ENCODE peak calls at places on chromosomes 13 and 19, in nine cellular contexts. One of them, this sample, is unnamed. For H3K9me3 and H3K27me3, the result is how much of the 10 kb centered on the place peaks cover.

GRCh38 chr19:48506138-48506733 is 5.4 kb downstream of the LMTK3 start:
- DNase-seq in IMR-90: peak
- DNase-seq in tibial artery: peak
- DNase-seq in neuronal stem cell: no peak
- DNase-seq in BE2C: no peak
- DNase-seq in HAP-1: no peak
- DNase-seq in psoas muscle: no peak
- DNase-seq in AG04450: no peak
- DNase-seq in RWPE2: no peak
- DNase-seq in this sample: no peak

GRCh38 chr13:87953381-87953780 is 282.2 kb downstream of the SLITRK5 start:
- DNase-seq in IMR-90: no peak
- DNase-seq in tibial artery: no peak
- DNase-seq in neuronal stem cell: no peak
- DNase-seq in BE2C: no peak
- DNase-seq in HAP-1: no peak
- DNase-seq in psoas muscle: no peak
- DNase-seq in AG04450: no peak
- DNase-seq in RWPE2: no peak
- DNase-seq in this sample: no peak

GRCh38 chr13:51844862-51845573 is at the start of gene TMEM272:
- DNase-seq in IMR-90: peak
- DNase-seq in tibial artery: no peak
- DNase-seq in neuronal stem cell: peak
- DNase-seq in BE2C: peak
- DNase-seq in HAP-1: peak
- DNase-seq in psoas muscle: peak
- DNase-seq in AG04450: no peak
- DNase-seq in RWPE2: no peak
- DNase-seq in this sample: no peak

GRCh38 chr13:44713793-44714469 is 137.8 kb upstream of the TSC22D1 start:
- DNase-seq in IMR-90: peak
- DNase-seq in tibial artery: no peak
- DNase-seq in neuronal stem cell: no peak
- DNase-seq in BE2C: no peak
- DNase-seq in HAP-1: no peak
- DNase-seq in psoas muscle: peak
- DNase-seq in AG04450: peak
- DNase-seq in RWPE2: peak
- DNase-seq in this sample: peak

GRCh38 chr13:27791901-27792392 is 336 bp upstream of the GSX1 start:
- DNase-seq in IMR-90: no peak
- DNase-seq in tibial artery: no peak
- DNase-seq in neuronal stem cell: no peak
- DNase-seq in BE2C: no peak
- DNase-seq in HAP-1: no peak
- DNase-seq in psoas muscle: no peak
- DNase-seq in AG04450: no peak
- DNase-seq in RWPE2: no peak
- DNase-seq in this sample: no peak

GRCh38 chr19:10828981-10829821 is 6.8 kb downstream of the TMED1 start:
- DNase-seq in IMR-90: no peak
- DNase-seq in tibial artery: no peak
- DNase-seq in neuronal stem cell: no peak
- DNase-seq in BE2C: no peak
- DNase-seq in HAP-1: no peak
- DNase-seq in psoas muscle: no peak
- DNase-seq in AG04450: no peak
- DNase-seq in RWPE2: no peak
- DNase-seq in this sample: no peak

GRCh38 chr13:114110091-114110829 is 22.2 kb downstream of the RASA3 start:
- DNase-seq in IMR-90: no peak
- DNase-seq in tibial artery: peak
- DNase-seq in neuronal stem cell: no peak
- DNase-seq in BE2C: peak
- DNase-seq in HAP-1: no peak
- DNase-seq in psoas muscle: peak
- DNase-seq in AG04450: no peak
- DNase-seq in RWPE2: peak
- DNase-seq in this sample: no peak

GRCh38 chr13:77177646-77178045 is 149.2 kb downstream of the MYCBP2 start:
- DNase-seq in IMR-90: no peak
- DNase-seq in tibial artery: no peak
- DNase-seq in neuronal stem cell: no peak
- DNase-seq in BE2C: no peak
- DNase-seq in HAP-1: no peak
- DNase-seq in psoas muscle: no peak
- DNase-seq in AG04450: no peak
- DNase-seq in RWPE2: no peak
- DNase-seq in this sample: no peak

GRCh38 chr19:7861619-7862412 is 12.4 kb downstream of the PRR36 start:
- DNase-seq in IMR-90: no peak
- DNase-seq in tibial artery: no peak
- DNase-seq in neuronal stem cell: no peak
- DNase-seq in BE2C: peak
- DNase-seq in HAP-1: no peak
- DNase-seq in psoas muscle: no peak
- DNase-seq in AG04450: no peak
- DNase-seq in RWPE2: peak
- DNase-seq in this sample: no peak

GRCh38 chr19:28313633-28314032 is 899.3 kb downstream of the UQCRFS1 start:
- DNase-seq in IMR-90: peak
- DNase-seq in tibial artery: no peak
- DNase-seq in neuronal stem cell: no peak
- DNase-seq in BE2C: no peak
- DNase-seq in HAP-1: no peak
- DNase-seq in psoas muscle: peak
- DNase-seq in AG04450: no peak
- DNase-seq in RWPE2: no peak
- DNase-seq in this sample: no peak

GRCh38 chr19:29708553-29709439 is 6.3 kb downstream of the C19orf12 start:
- DNase-seq in IMR-90: no peak
- DNase-seq in tibial artery: no peak
- DNase-seq in neuronal stem cell: no peak
- DNase-seq in BE2C: no peak
- DNase-seq in HAP-1: no peak
- DNase-seq in psoas muscle: peak
- DNase-seq in AG04450: no peak
- DNase-seq in RWPE2: no peak
- DNase-seq in this sample: no peak

GRCh38 chr19:58123354-58123753 is 25.3 kb upstream of the ZSCAN18 start:
- DNase-seq in IMR-90: no peak
- DNase-seq in tibial artery: no peak
- DNase-seq in neuronal stem cell: no peak
- DNase-seq in BE2C: no peak
- DNase-seq in HAP-1: no peak
- DNase-seq in psoas muscle: no peak
- DNase-seq in AG04450: no peak
- DNase-seq in RWPE2: no peak
- DNase-seq in this sample: no peak

GRCh38 chr19:58118979-58119733 is 21.1 kb upstream of the ZSCAN18 start:
- DNase-seq in IMR-90: no peak
- DNase-seq in tibial artery: no peak
- DNase-seq in neuronal stem cell: no peak
- DNase-seq in BE2C: no peak
- DNase-seq in HAP-1: no peak
- DNase-seq in psoas muscle: no peak
- DNase-seq in AG04450: no peak
- DNase-seq in RWPE2: no peak
- DNase-seq in this sample: no peak

DNA sequence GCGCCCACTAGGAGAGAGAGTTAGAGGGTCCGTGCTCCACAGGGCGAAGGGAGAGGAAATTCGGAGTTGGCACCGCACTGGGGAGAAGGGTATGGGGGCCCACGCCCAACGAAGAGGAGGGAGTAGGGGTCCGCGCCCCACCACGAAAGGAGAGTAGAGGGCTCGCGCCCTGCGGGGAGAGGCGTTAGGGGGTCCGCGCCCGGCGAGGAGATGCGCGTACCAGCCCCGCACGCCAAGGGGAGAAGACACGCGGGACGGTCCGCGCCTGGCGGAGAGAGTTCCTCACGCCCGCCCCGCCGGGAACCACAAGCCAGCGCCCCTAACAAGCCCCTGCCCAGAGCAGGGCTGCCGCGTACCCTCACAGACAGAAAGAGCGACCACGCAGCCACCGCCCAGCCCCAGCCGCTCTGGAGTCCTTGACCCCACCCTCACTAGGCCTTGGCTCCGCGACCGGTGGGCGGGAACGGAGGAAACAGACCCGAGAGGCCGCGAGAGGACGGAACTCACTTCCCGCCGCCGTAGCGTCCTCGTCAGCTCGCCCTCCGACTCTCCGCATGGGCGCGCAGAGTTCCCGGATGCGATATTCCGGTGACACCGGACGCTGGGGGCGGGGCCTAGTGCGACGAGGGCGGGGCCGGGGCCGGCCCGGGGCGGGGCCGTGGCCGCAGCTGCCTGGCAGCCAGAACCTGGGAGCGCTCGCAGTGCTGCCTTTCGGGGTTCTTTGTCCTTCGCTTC is 20.0 kb upstream of the ZSCAN18 start:
- DNase-seq in IMR-90: no peak
- DNase-seq in tibial artery: no peak
- DNase-seq in neuronal stem cell: no peak
- DNase-seq in BE2C: no peak
- DNase-seq in HAP-1: no peak
- DNase-seq in psoas muscle: no peak
- DNase-seq in AG04450: no peak
- DNase-seq in RWPE2: no peak
- DNase-seq in this sample: no peak
- H3K9me3 ChIP-seq in IMR-90: half or more
- H3K9me3 ChIP-seq in tibial artery: under half
- H3K9me3 ChIP-seq in neuronal stem cell: half or more
- H3K9me3 ChIP-seq in BE2C: under half
- H3K9me3 ChIP-seq in HAP-1: under half
- H3K9me3 ChIP-seq in psoas muscle: under half
- H3K9me3 ChIP-seq in AG04450: half or more
- H3K9me3 ChIP-seq in RWPE2: under half
- H3K9me3 ChIP-seq in this sample: half or more

GRCh38 chr19:50739841-50740426 is 16.8 kb downstream of the CLEC11A start:
- DNase-seq in IMR-90: no peak
- DNase-seq in tibial artery: no peak
- DNase-seq in neuronal stem cell: no peak
- DNase-seq in BE2C: no peak
- DNase-seq in HAP-1: peak
- DNase-seq in psoas muscle: no peak
- DNase-seq in AG04450: no peak
- DNase-seq in RWPE2: no peak
- DNase-seq in this sample: no peak
- H3K27me3 ChIP-seq in IMR-90: under half
- H3K27me3 ChIP-seq in tibial artery: under half
- H3K27me3 ChIP-seq in neuronal stem cell: under half
- H3K27me3 ChIP-seq in BE2C: half or more
- H3K27me3 ChIP-seq in HAP-1: under half
- H3K27me3 ChIP-seq in psoas muscle: under half
- H3K27me3 ChIP-seq in AG04450: under half
- H3K27me3 ChIP-seq in RWPE2: under half
- H3K27me3 ChIP-seq in this sample: under half

DNA sequence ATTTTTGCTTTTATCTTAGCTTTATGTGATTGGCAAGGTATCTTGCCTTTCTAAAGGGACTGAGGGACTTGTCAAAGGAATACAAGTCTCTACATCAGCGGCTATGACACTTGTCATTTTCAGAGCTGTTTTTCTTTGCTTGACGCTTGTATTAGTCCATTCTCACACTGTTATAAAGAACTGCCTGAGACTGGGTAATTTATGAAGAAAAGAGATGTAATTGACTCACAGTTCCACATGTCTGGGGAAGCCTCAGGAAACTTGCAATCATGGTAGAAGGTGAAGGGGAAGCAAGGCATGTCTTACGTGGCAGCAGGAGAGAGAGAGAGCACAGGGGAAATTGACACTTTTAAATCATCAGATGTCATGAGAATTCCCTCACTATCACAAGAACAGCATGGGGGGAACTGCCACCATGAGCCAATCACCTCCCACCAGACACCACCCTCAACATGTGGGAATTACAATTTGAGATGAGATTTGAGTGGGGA is 128.2 kb downstream of the GPC5 start:
- DNase-seq in IMR-90: no peak
- DNase-seq in tibial artery: no peak
- DNase-seq in neuronal stem cell: no peak
- DNase-seq in BE2C: no peak
- DNase-seq in HAP-1: no peak
- DNase-seq in psoas muscle: no peak
- DNase-seq in AG04450: no peak
- DNase-seq in RWPE2: no peak
- DNase-seq in this sample: no peak
- H3K9me3 ChIP-seq in IMR-90: under half
- H3K9me3 ChIP-seq in tibial artery: under half
- H3K9me3 ChIP-seq in neuronal stem cell: under half
- H3K9me3 ChIP-seq in BE2C: under half
- H3K9me3 ChIP-seq in HAP-1: under half
- H3K9me3 ChIP-seq in psoas muscle: under half
- H3K9me3 ChIP-seq in AG04450: under half
- H3K9me3 ChIP-seq in RWPE2: under half
- H3K9me3 ChIP-seq in this sample: under half

GRCh38 chr19:4164262-4164661 is 10.8 kb downstream of the CREB3L3 start:
- DNase-seq in IMR-90: no peak
- DNase-seq in tibial artery: no peak
- DNase-seq in neuronal stem cell: no peak
- DNase-seq in BE2C: no peak
- DNase-seq in HAP-1: no peak
- DNase-seq in psoas muscle: no peak
- DNase-seq in AG04450: no peak
- DNase-seq in RWPE2: no peak
- DNase-seq in this sample: no peak
- H3K27me3 ChIP-seq in IMR-90: under half
- H3K27me3 ChIP-seq in tibial artery: under half
- H3K27me3 ChIP-seq in neuronal stem cell: under half
- H3K27me3 ChIP-seq in BE2C: under half
- H3K27me3 ChIP-seq in HAP-1: under half
- H3K27me3 ChIP-seq in psoas muscle: under half
- H3K27me3 ChIP-seq in AG04450: under half
- H3K27me3 ChIP-seq in RWPE2: under half
- H3K27me3 ChIP-seq in this sample: under half

DNA sequence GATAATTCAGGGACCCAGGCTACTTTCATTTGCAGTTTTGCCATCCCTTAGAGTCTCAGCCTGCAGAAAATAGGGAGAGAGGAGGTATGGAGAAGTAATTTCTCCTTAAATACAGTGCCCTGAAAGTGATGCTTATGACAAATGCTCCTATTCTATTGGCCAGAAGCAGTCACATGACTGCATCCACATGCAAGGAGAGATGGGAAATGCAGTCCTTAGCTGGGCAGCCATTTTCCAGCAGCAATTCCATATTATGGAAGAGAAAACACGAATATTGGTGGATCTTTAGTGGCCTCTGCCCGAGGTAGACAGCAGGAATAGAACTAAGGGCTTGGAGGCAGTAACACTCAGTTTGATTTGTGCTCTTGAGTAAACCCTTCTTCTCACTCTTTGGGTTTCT is 39.4 kb downstream of the VAV1 start:
- DNase-seq in IMR-90: peak
- DNase-seq in tibial artery: no peak
- DNase-seq in neuronal stem cell: no peak
- DNase-seq in BE2C: peak
- DNase-seq in HAP-1: peak
- DNase-seq in psoas muscle: no peak
- DNase-seq in AG04450: no peak
- DNase-seq in RWPE2: no peak
- DNase-seq in this sample: no peak
- H3K9me3 ChIP-seq in IMR-90: under half
- H3K9me3 ChIP-seq in tibial artery: under half
- H3K9me3 ChIP-seq in neuronal stem cell: under half
- H3K9me3 ChIP-seq in BE2C: under half
- H3K9me3 ChIP-seq in HAP-1: under half
- H3K9me3 ChIP-seq in psoas muscle: under half
- H3K9me3 ChIP-seq in AG04450: under half
- H3K9me3 ChIP-seq in RWPE2: under half
- H3K9me3 ChIP-seq in this sample: under half

This sample was measured in thoracic aorta.